ENCODE peak calls at places on chromosomes 1 and 21, in six cellular contexts. W, K, T, H, J and M are unnamed samples.

GRCh38 chr1:9346566-9346965 is 53.9 kb downstream of the SPSB1 start:
- DNase-seq in T (no peak), W (no peak), J (no peak), K (no peak), H (no peak), M (no peak)

GRCh38 chr1:112904071-112904830 is 51.7 kb downstream of the SLC16A1 start:
- DNase-seq in W (no peak), T (peak), K (peak), J (peak), H (no peak), M (no peak)

GRCh38 chr1:53398585-53399365 is 60.4 kb upstream of the DMRTB1 start:
- DNase-seq in J (no peak), T (no peak), K (no peak), H (no peak), W (no peak), M (no peak)

GRCh38 chr1:243763806-243764205 is 86.2 kb downstream of the AKT3 start:
- DNase-seq in J (no peak), T (no peak), K (no peak), W (no peak), H (no peak), M (no peak)

GRCh38 chr1:191025896-191026642 is 548.4 kb upstream of the BRINP3 start:
- DNase-seq in T (no peak), H (no peak), K (no peak), J (no peak), W (no peak), M (no peak)

GRCh38 chr1:242876021-242876420 is 351.5 kb upstream of the PLD5 start:
- DNase-seq in H (no peak), K (no peak), T (no peak), W (no peak), J (no peak), M (no peak)

GRCh38 chr21:43210454-43211084 is 41.8 kb downstream of the CRYAA start:
- DNase-seq in T (no peak), H (no peak), K (no peak), J (no peak), W (no peak), M (no peak)

GRCh38 chr1:47231314-47232186 is 475 bp downstream of the TAL1 start:
- DNase-seq in T (peak), K (peak), H (no peak), J (peak), W (no peak), M (no peak)

GRCh38 chr1:14520514-14521163 is 77.8 kb upstream of the KAZN start:
- DNase-seq in T (peak), H (no peak), J (peak), W (no peak), K (no peak), M (no peak)

GRCh38 chr1:40879487-40880175 is 17.5 kb upstream of the CITED4 start:
- DNase-seq in W (no peak), T (no peak), K (no peak), J (no peak), H (no peak), M (no peak)

GRCh38 chr1:18649713-18650370 is 19.2 kb downstream of the PAX7 start:
- DNase-seq in W (no peak), T (no peak), K (no peak), H (no peak), J (peak), M (no peak)